ENCODE peak calls at places on chromosomes 5 and 9, in seven cellular contexts. One of them, this sample, is unnamed.
A peak's percentile ranks its signal among the peaks of the same experiment; 100 is the strongest.

GRCh38 chr5:42396111-42396510 is 27.1 kb upstream of the GHR start:
- DNase-seq in heart left ventricle: no peak
- DNase-seq in NCI-H1436: no peak
- DNase-seq in ureter: no peak
- DNase-seq in progenitor cell of endocrine pancreas: no peak
- DNase-seq in stimulated activated CD8-positive, alpha-beta memory T cell treated with anti-CD3 and anti-CD28 coated beads, Interleukin-2, amount 100 ng/mL, for 48 hours: no peak
- DNase-seq in LoVo: no peak
- DNase-seq in this sample: no peak

GRCh38 chr5:91212336-91213092 is 170.6 kb downstream of the ARRDC3 start:
- DNase-seq in heart left ventricle: no peak
- DNase-seq in NCI-H1436: no peak
- DNase-seq in ureter: peak; percentile 45
- DNase-seq in progenitor cell of endocrine pancreas: no peak
- DNase-seq in stimulated activated CD8-positive, alpha-beta memory T cell treated with anti-CD3 and anti-CD28 coated beads, Interleukin-2, amount 100 ng/mL, for 48 hours: no peak
- DNase-seq in LoVo: peak; percentile 74
- DNase-seq in this sample: peak; percentile 96

GRCh38 chr5:57072218-57072892 is 101.5 kb upstream of the GPBP1 start:
- DNase-seq in heart left ventricle: no peak
- DNase-seq in NCI-H1436: no peak
- DNase-seq in ureter: no peak
- DNase-seq in progenitor cell of endocrine pancreas: no peak
- DNase-seq in stimulated activated CD8-positive, alpha-beta memory T cell treated with anti-CD3 and anti-CD28 coated beads, Interleukin-2, amount 100 ng/mL, for 48 hours: no peak
- DNase-seq in LoVo: no peak
- DNase-seq in this sample: no peak

GRCh38 chr5:83414601-83415000 is 56.9 kb upstream of the VCAN start:
- DNase-seq in heart left ventricle: no peak
- DNase-seq in NCI-H1436: no peak
- DNase-seq in ureter: no peak
- DNase-seq in progenitor cell of endocrine pancreas: no peak
- DNase-seq in stimulated activated CD8-positive, alpha-beta memory T cell treated with anti-CD3 and anti-CD28 coated beads, Interleukin-2, amount 100 ng/mL, for 48 hours: no peak
- DNase-seq in LoVo: no peak
- DNase-seq in this sample: no peak

GRCh38 chr5:137254153-137254552 is 245.0 kb downstream of the SPOCK1 start:
- DNase-seq in heart left ventricle: no peak
- DNase-seq in NCI-H1436: no peak
- DNase-seq in ureter: no peak
- DNase-seq in progenitor cell of endocrine pancreas: no peak
- DNase-seq in stimulated activated CD8-positive, alpha-beta memory T cell treated with anti-CD3 and anti-CD28 coated beads, Interleukin-2, amount 100 ng/mL, for 48 hours: no peak
- DNase-seq in LoVo: no peak
- DNase-seq in this sample: peak; percentile 36

GRCh38 chr9:123399803-123400378 is 43.9 kb downstream of the CRB2 start:
- DNase-seq in heart left ventricle: no peak
- DNase-seq in NCI-H1436: no peak
- DNase-seq in ureter: no peak
- DNase-seq in progenitor cell of endocrine pancreas: no peak
- DNase-seq in stimulated activated CD8-positive, alpha-beta memory T cell treated with anti-CD3 and anti-CD28 coated beads, Interleukin-2, amount 100 ng/mL, for 48 hours: peak; percentile 18
- DNase-seq in LoVo: no peak
- DNase-seq in this sample: no peak

GRCh38 chr9:130406278-130406895 is 38.4 kb upstream of the ASS1 start:
- DNase-seq in heart left ventricle: no peak
- DNase-seq in NCI-H1436: no peak
- DNase-seq in ureter: no peak
- DNase-seq in progenitor cell of endocrine pancreas: no peak
- DNase-seq in stimulated activated CD8-positive, alpha-beta memory T cell treated with anti-CD3 and anti-CD28 coated beads, Interleukin-2, amount 100 ng/mL, for 48 hours: no peak
- DNase-seq in LoVo: no peak
- DNase-seq in this sample: no peak

GRCh38 chr9:114930063-114930812 is at the start of gene TNFSF8:
- DNase-seq in heart left ventricle: peak; percentile 35
- DNase-seq in NCI-H1436: no peak
- DNase-seq in ureter: no peak
- DNase-seq in progenitor cell of endocrine pancreas: no peak
- DNase-seq in stimulated activated CD8-positive, alpha-beta memory T cell treated with anti-CD3 and anti-CD28 coated beads, Interleukin-2, amount 100 ng/mL, for 48 hours: peak; percentile 48
- DNase-seq in LoVo: no peak
- DNase-seq in this sample: no peak

GRCh38 chr9:120915854-120916495 is 10.6 kb downstream of the TRAF1 start:
- DNase-seq in heart left ventricle: no peak
- DNase-seq in NCI-H1436: no peak
- DNase-seq in ureter: no peak
- DNase-seq in progenitor cell of endocrine pancreas: no peak
- DNase-seq in stimulated activated CD8-positive, alpha-beta memory T cell treated with anti-CD3 and anti-CD28 coated beads, Interleukin-2, amount 100 ng/mL, for 48 hours: no peak
- DNase-seq in LoVo: no peak
- DNase-seq in this sample: no peak

GRCh38 chr5:2180456-2180855 is 297.7 kb upstream of the IRX4 start:
- DNase-seq in heart left ventricle: no peak
- DNase-seq in NCI-H1436: no peak
- DNase-seq in ureter: no peak
- DNase-seq in progenitor cell of endocrine pancreas: no peak
- DNase-seq in stimulated activated CD8-positive, alpha-beta memory T cell treated with anti-CD3 and anti-CD28 coated beads, Interleukin-2, amount 100 ng/mL, for 48 hours: no peak
- DNase-seq in LoVo: no peak
- DNase-seq in this sample: no peak

GRCh38 chr9:16154570-16155078 is 601.8 kb downstream of the CCDC171 start:
- DNase-seq in heart left ventricle: no peak
- DNase-seq in NCI-H1436: peak; percentile 50
- DNase-seq in ureter: no peak
- DNase-seq in progenitor cell of endocrine pancreas: peak; percentile 53
- DNase-seq in stimulated activated CD8-positive, alpha-beta memory T cell treated with anti-CD3 and anti-CD28 coated beads, Interleukin-2, amount 100 ng/mL, for 48 hours: peak; percentile 39
- DNase-seq in LoVo: no peak
- DNase-seq in this sample: no peak

GRCh38 chr5:130035388-130035787 is 131.1 kb downstream of the CHSY3 start:
- DNase-seq in heart left ventricle: no peak
- DNase-seq in NCI-H1436: no peak
- DNase-seq in ureter: no peak
- DNase-seq in progenitor cell of endocrine pancreas: no peak
- DNase-seq in stimulated activated CD8-positive, alpha-beta memory T cell treated with anti-CD3 and anti-CD28 coated beads, Interleukin-2, amount 100 ng/mL, for 48 hours: no peak
- DNase-seq in LoVo: no peak
- DNase-seq in this sample: no peak

GRCh38 chr9:114016629-114017423 is 61.3 kb downstream of the AMBP start:
- DNase-seq in heart left ventricle: peak; percentile 12
- DNase-seq in NCI-H1436: no peak
- DNase-seq in ureter: peak; percentile 35
- DNase-seq in progenitor cell of endocrine pancreas: no peak
- DNase-seq in stimulated activated CD8-positive, alpha-beta memory T cell treated with anti-CD3 and anti-CD28 coated beads, Interleukin-2, amount 100 ng/mL, for 48 hours: no peak
- DNase-seq in LoVo: no peak
- DNase-seq in this sample: no peak

GRCh38 chr9:87587864-87588263 is 90.2 kb downstream of the DAPK1 start:
- DNase-seq in heart left ventricle: no peak
- DNase-seq in NCI-H1436: no peak
- DNase-seq in ureter: no peak
- DNase-seq in progenitor cell of endocrine pancreas: no peak
- DNase-seq in stimulated activated CD8-positive, alpha-beta memory T cell treated with anti-CD3 and anti-CD28 coated beads, Interleukin-2, amount 100 ng/mL, for 48 hours: no peak
- DNase-seq in LoVo: no peak
- DNase-seq in this sample: no peak

GRCh38 chr5:119919279-119919678 is 289.9 kb downstream of the FAM170A start:
- DNase-seq in heart left ventricle: no peak
- DNase-seq in NCI-H1436: no peak
- DNase-seq in ureter: no peak
- DNase-seq in progenitor cell of endocrine pancreas: no peak
- DNase-seq in stimulated activated CD8-positive, alpha-beta memory T cell treated with anti-CD3 and anti-CD28 coated beads, Interleukin-2, amount 100 ng/mL, for 48 hours: no peak
- DNase-seq in LoVo: no peak
- DNase-seq in this sample: no peak

GRCh38 chr5:56247596-56247995 is 14.5 kb upstream of the ANKRD55 start:
- DNase-seq in heart left ventricle: no peak
- DNase-seq in NCI-H1436: no peak
- DNase-seq in ureter: no peak
- DNase-seq in progenitor cell of endocrine pancreas: no peak
- DNase-seq in stimulated activated CD8-positive, alpha-beta memory T cell treated with anti-CD3 and anti-CD28 coated beads, Interleukin-2, amount 100 ng/mL, for 48 hours: no peak
- DNase-seq in LoVo: no peak
- DNase-seq in this sample: no peak

GRCh38 chr9:2241875-2242741 is 227.0 kb downstream of the SMARCA2 start:
- DNase-seq in heart left ventricle: peak; percentile 84
- DNase-seq in NCI-H1436: peak; percentile 87
- DNase-seq in ureter: peak; percentile 89
- DNase-seq in progenitor cell of endocrine pancreas: peak; percentile 74
- DNase-seq in stimulated activated CD8-positive, alpha-beta memory T cell treated with anti-CD3 and anti-CD28 coated beads, Interleukin-2, amount 100 ng/mL, for 48 hours: peak; percentile 41
- DNase-seq in LoVo: peak; percentile 85
- DNase-seq in this sample: peak; percentile 86

GRCh38 chr5:82815871-82816270 is 261.3 kb downstream of the TMEM167A start:
- DNase-seq in heart left ventricle: no peak
- DNase-seq in NCI-H1436: no peak
- DNase-seq in ureter: no peak
- DNase-seq in progenitor cell of endocrine pancreas: no peak
- DNase-seq in stimulated activated CD8-positive, alpha-beta memory T cell treated with anti-CD3 and anti-CD28 coated beads, Interleukin-2, amount 100 ng/mL, for 48 hours: no peak
- DNase-seq in LoVo: no peak
- DNase-seq in this sample: no peak

GRCh38 chr9:93669116-93669957 is 93.0 kb downstream of the PHF2 start:
- DNase-seq in heart left ventricle: peak; percentile 13
- DNase-seq in NCI-H1436: no peak
- DNase-seq in ureter: peak; percentile 31
- DNase-seq in progenitor cell of endocrine pancreas: peak; percentile 6
- DNase-seq in stimulated activated CD8-positive, alpha-beta memory T cell treated with anti-CD3 and anti-CD28 coated beads, Interleukin-2, amount 100 ng/mL, for 48 hours: no peak
- DNase-seq in LoVo: no peak
- DNase-seq in this sample: no peak

GRCh38 chr5:55037046-55037771 is 13.2 kb downstream of the GZMK start:
- DNase-seq in heart left ventricle: no peak
- DNase-seq in NCI-H1436: no peak
- DNase-seq in ureter: no peak
- DNase-seq in progenitor cell of endocrine pancreas: no peak
- DNase-seq in stimulated activated CD8-positive, alpha-beta memory T cell treated with anti-CD3 and anti-CD28 coated beads, Interleukin-2, amount 100 ng/mL, for 48 hours: no peak
- DNase-seq in LoVo: no peak
- DNase-seq in this sample: peak; percentile 45

This sample was measured in HCEC 1CT.